ENCODE peak calls at places on chromosomes 1 and 21, in five cellular contexts. G is ovary, Q is mesenteric fat pad, O is M059J, E is BJ. I is an unnamed sample.

GRCh38 chr1:239606850-239607400 is 220.6 kb downstream of the CHRM3 start:
- DNase-seq in O (peak), Q (no peak), G (no peak), E (no peak), I (no peak)

GRCh38 chr1:26717066-26717465 is 21.3 kb downstream of the ARID1A start:
- DNase-seq in E (no peak), G (no peak), O (no peak), Q (no peak), I (no peak)

GRCh38 chr1:234961468-234962339 is 166.9 kb downstream of the TOMM20 start:
- DNase-seq in Q (no peak), E (peak), O (peak), G (no peak), I (peak)

GRCh38 chr1:156727914-156728598 is at the start of gene METTL25B:
- DNase-seq in O (peak), Q (peak), G (peak), E (no peak), I (peak)

GRCh38 chr1:237383825-237384612 is 342.0 kb downstream of the RYR2 start:
- DNase-seq in G (peak), Q (no peak), E (no peak), O (peak), I (no peak)

GRCh38 chr1:244341455-244342450 is 110.0 kb downstream of the ADSS2 start:
- DNase-seq in O (peak), G (no peak), E (no peak), Q (no peak), I (peak)

GRCh38 chr21:35340273-35340672 is 291.2 kb upstream of the RUNX1 start:
- DNase-seq in Q (no peak), E (no peak), O (no peak), G (no peak), I (no peak)

GRCh38 chr1:229300099-229300757 is 29.3 kb downstream of the RAB4A start:
- DNase-seq in E (no peak), Q (no peak), G (no peak), O (peak), I (no peak)

GRCh38 chr1:201001962-201002361 is 21.6 kb downstream of the KIF21B start:
- DNase-seq in O (peak), G (no peak), Q (no peak), E (no peak), I (no peak)

GRCh38 chr1:159980076-159980475 is 26.0 kb upstream of the SLAMF9 start:
- DNase-seq in G (no peak), E (no peak), O (no peak), Q (no peak), I (no peak)

GRCh38 chr1:226628624-226629155 is 80.1 kb downstream of the STUM start:
- DNase-seq in G (no peak), Q (peak), O (no peak), E (no peak), I (no peak)

GRCh38 chr21:43339668-43340067 is 87.3 kb downstream of the SIK1 start:
- DNase-seq in O (no peak), Q (no peak), E (no peak), G (no peak), I (no peak)

GRCh38 chr1:170415734-170416372 is 116.1 kb upstream of the GORAB start:
- DNase-seq in E (no peak), G (no peak), O (peak), Q (no peak), I (no peak)

GRCh38 chr1:17251699-17252376 is 2.9 kb downstream of the PADI3 start:
- DNase-seq in G (no peak), E (no peak), O (peak), Q (no peak), I (peak)

GRCh38 chr1:235018161-235018560 is 110.5 kb downstream of the TOMM20 start:
- DNase-seq in O (peak), G (no peak), E (peak), Q (peak), I (peak)

GRCh38 chr1:56803561-56804156 is 15.5 kb downstream of the FYB2 start:
- DNase-seq in Q (no peak), O (peak), E (no peak), G (no peak), I (peak)

GRCh38 chr1:200234938-200235337 is 174.9 kb downstream of the ZNF281 start:
- DNase-seq in E (no peak), Q (no peak), G (no peak), O (no peak), I (no peak)

GRCh38 chr1:171868217-171868616 is 26.9 kb downstream of the DNM3 start:
- DNase-seq in Q (no peak), E (no peak), G (no peak), O (peak), I (peak)

GRCh38 chr1:226722240-226722900 is 16.7 kb downstream of the ITPKB start:
- DNase-seq in E (no peak), O (no peak), Q (no peak), G (no peak), I (no peak)

GRCh38 chr1:40379785-40380452 is 6.4 kb downstream of the SMAP2 start:
- DNase-seq in E (no peak), G (no peak), O (peak), Q (no peak), I (no peak)

GRCh38 chr1:170498896-170499295 is 33.1 kb upstream of the GORAB start:
- DNase-seq in G (no peak), Q (no peak), E (no peak), O (no peak), I (no peak)

GRCh38 chr1:111813440-111814304 is 58.0 kb downstream of the DDX20 start:
- DNase-seq in G (no peak), O (no peak), Q (no peak), E (no peak), I (no peak)

GRCh38 chr1:32393136-32393535 is 1.1 kb downstream of the BSDC1 start:
- DNase-seq in Q (no peak), E (no peak), G (no peak), O (no peak), I (no peak)

GRCh38 chr1:59667020-59667419 is 147.7 kb upstream of the HOOK1 start:
- DNase-seq in G (no peak), Q (no peak), E (no peak), O (no peak), I (no peak)

GRCh38 chr1:67584938-67585337 is 100.1 kb upstream of the GADD45A start:
- DNase-seq in G (no peak), O (no peak), Q (no peak), E (no peak), I (no peak)

GRCh38 chr21:30719401-30719800 is 824 bp upstream of the KRTAP21-3 start:
- DNase-seq in G (no peak), O (peak), Q (no peak), E (no peak), I (no peak)

GRCh38 chr1:114126696-114127095 is 27.0 kb downstream of the SYT6 start:
- DNase-seq in E (no peak), Q (no peak), G (no peak), O (peak), I (no peak)

GRCh38 chr1:21117159-21117953 is 59.3 kb downstream of the EIF4G3 start:
- DNase-seq in E (no peak), G (no peak), O (no peak), Q (no peak), I (no peak)

GRCh38 chr1:206451146-206451545 is 19.1 kb upstream of the IKBKE start:
- DNase-seq in O (no peak), Q (peak), G (no peak), E (no peak), I (no peak)

GRCh38 chr1:42737257-42737656 is 2.8 kb downstream of the CLDN19 start:
- DNase-seq in Q (peak), E (no peak), O (no peak), G (no peak), I (no peak)

GRCh38 chr1:110615548-110616130 is 9.5 kb upstream of the KCNA2 start:
- DNase-seq in O (peak), E (no peak), Q (peak), G (peak), I (peak)

GRCh38 chr1:220734571-220735326 is 13.4 kb upstream of the MTARC2 start:
- DNase-seq in Q (no peak), O (peak), E (peak), G (no peak), I (peak)

GRCh38 chr21:28018741-28019669 is 973.7 kb downstream of the LTN1 start:
- DNase-seq in Q (no peak), O (peak), E (no peak), G (no peak), I (no peak)

GRCh38 chr1:56834137-56834900 is 15.1 kb upstream of the FYB2 start:
- DNase-seq in O (no peak), Q (no peak), E (no peak), G (no peak), I (no peak)

GRCh38 chr1:174535207-174535606 is 87.4 kb downstream of the GPR52 start:
- DNase-seq in Q (no peak), E (no peak), G (no peak), O (no peak), I (peak)